ENCODE peak calls at places on chromosome X, in eight cellular contexts. One of them, this sample, is unnamed. For H3K27me3, the result is how much of the 10 kb centered on the place peaks cover.

GRCh38 chrX:54182194-54182863 is 725 bp downstream of the FAM120C start:
- DNase-seq in H9: peak
- DNase-seq in breast epithelium: peak
- DNase-seq in cardiac muscle cell: peak
- DNase-seq in CD4-positive, alpha-beta T cell: peak
- DNase-seq in IMR-90: no peak
- DNase-seq in ascending aorta: no peak
- DNase-seq in right atrium auricular region: peak
- DNase-seq in this sample: no peak

GRCh38 chrX:9456250-9457074 is 8.4 kb upstream of the TBL1X start:
- DNase-seq in H9: no peak
- DNase-seq in breast epithelium: no peak
- DNase-seq in cardiac muscle cell: no peak
- DNase-seq in CD4-positive, alpha-beta T cell: no peak
- DNase-seq in IMR-90: no peak
- DNase-seq in ascending aorta: no peak
- DNase-seq in right atrium auricular region: no peak
- DNase-seq in this sample: no peak

GRCh38 chrX:41906515-41907165 is 16.7 kb downstream of the CASK start:
- DNase-seq in H9: no peak
- DNase-seq in breast epithelium: no peak
- DNase-seq in cardiac muscle cell: peak
- DNase-seq in CD4-positive, alpha-beta T cell: no peak
- DNase-seq in IMR-90: no peak
- DNase-seq in ascending aorta: no peak
- DNase-seq in right atrium auricular region: no peak
- DNase-seq in this sample: no peak

GRCh38 chrX:107669885-107670628 is 41.7 kb downstream of the PRPS1 start:
- DNase-seq in H9: no peak
- DNase-seq in breast epithelium: no peak
- DNase-seq in cardiac muscle cell: no peak
- DNase-seq in CD4-positive, alpha-beta T cell: no peak
- DNase-seq in IMR-90: no peak
- DNase-seq in ascending aorta: no peak
- DNase-seq in right atrium auricular region: no peak
- DNase-seq in this sample: no peak

GRCh38 chrX:27890611-27891010 is 82.8 kb downstream of the MAGEB10 start:
- DNase-seq in H9: no peak
- DNase-seq in breast epithelium: no peak
- DNase-seq in cardiac muscle cell: peak
- DNase-seq in CD4-positive, alpha-beta T cell: no peak
- DNase-seq in IMR-90: peak
- DNase-seq in ascending aorta: no peak
- DNase-seq in right atrium auricular region: no peak
- DNase-seq in this sample: peak

GRCh38 chrX:69993494-69993893 is 56.2 kb downstream of the AWAT2 start:
- DNase-seq in H9: no peak
- DNase-seq in breast epithelium: no peak
- DNase-seq in cardiac muscle cell: no peak
- DNase-seq in CD4-positive, alpha-beta T cell: no peak
- DNase-seq in IMR-90: no peak
- DNase-seq in ascending aorta: no peak
- DNase-seq in right atrium auricular region: no peak
- DNase-seq in this sample: no peak

GRCh38 chrX:155993421-155993820 is 4.1 kb upstream of the IL9R start:
- DNase-seq in H9: no peak
- DNase-seq in breast epithelium: no peak
- DNase-seq in cardiac muscle cell: no peak
- DNase-seq in CD4-positive, alpha-beta T cell: no peak
- DNase-seq in IMR-90: no peak
- DNase-seq in ascending aorta: no peak
- DNase-seq in right atrium auricular region: no peak
- DNase-seq in this sample: no peak

GRCh38 chrX:130139474-130140201 is 26.0 kb downstream of the AIFM1 start:
- DNase-seq in H9: no peak
- DNase-seq in breast epithelium: no peak
- DNase-seq in cardiac muscle cell: peak
- DNase-seq in CD4-positive, alpha-beta T cell: no peak
- DNase-seq in IMR-90: no peak
- DNase-seq in ascending aorta: no peak
- DNase-seq in right atrium auricular region: no peak
- DNase-seq in this sample: no peak

GRCh38 chrX:68995386-68995779 is 166.6 kb downstream of the EFNB1 start:
- DNase-seq in H9: no peak
- DNase-seq in breast epithelium: no peak
- DNase-seq in cardiac muscle cell: no peak
- DNase-seq in CD4-positive, alpha-beta T cell: no peak
- DNase-seq in IMR-90: no peak
- DNase-seq in ascending aorta: no peak
- DNase-seq in right atrium auricular region: no peak
- DNase-seq in this sample: no peak

GRCh38 chrX:129772796-129773431 is 6.8 kb upstream of the SASH3 start:
- DNase-seq in H9: no peak
- DNase-seq in breast epithelium: peak
- DNase-seq in cardiac muscle cell: no peak
- DNase-seq in CD4-positive, alpha-beta T cell: peak
- DNase-seq in IMR-90: no peak
- DNase-seq in ascending aorta: peak
- DNase-seq in right atrium auricular region: peak
- DNase-seq in this sample: no peak

GRCh38 chrX:258291-259040 is 22.7 kb upstream of the PLCXD1 start:
- DNase-seq in H9: no peak
- DNase-seq in breast epithelium: no peak
- DNase-seq in cardiac muscle cell: no peak
- DNase-seq in CD4-positive, alpha-beta T cell: no peak
- DNase-seq in IMR-90: no peak
- DNase-seq in ascending aorta: no peak
- DNase-seq in right atrium auricular region: no peak
- DNase-seq in this sample: no peak

GRCh38 chrX:38081926-38082708 is 75.8 kb downstream of the SYTL5 start:
- DNase-seq in H9: no peak
- DNase-seq in breast epithelium: no peak
- DNase-seq in cardiac muscle cell: no peak
- DNase-seq in CD4-positive, alpha-beta T cell: no peak
- DNase-seq in IMR-90: no peak
- DNase-seq in ascending aorta: no peak
- DNase-seq in right atrium auricular region: no peak
- DNase-seq in this sample: no peak

GRCh38 chrX:13389501-13389900 is 69.6 kb upstream of the ATXN3L start:
- DNase-seq in H9: no peak
- DNase-seq in breast epithelium: no peak
- DNase-seq in cardiac muscle cell: no peak
- DNase-seq in CD4-positive, alpha-beta T cell: no peak
- DNase-seq in IMR-90: no peak
- DNase-seq in ascending aorta: no peak
- DNase-seq in right atrium auricular region: no peak
- DNase-seq in this sample: no peak

GRCh38 chrX:119155416-119156035 is 27.9 kb upstream of the KIAA1210 start:
- DNase-seq in H9: no peak
- DNase-seq in breast epithelium: no peak
- DNase-seq in cardiac muscle cell: peak
- DNase-seq in CD4-positive, alpha-beta T cell: no peak
- DNase-seq in IMR-90: peak
- DNase-seq in ascending aorta: no peak
- DNase-seq in right atrium auricular region: no peak
- DNase-seq in this sample: peak

GRCh38 chrX:71282514-71283408 is 674 bp upstream of the NONO start:
- DNase-seq in H9: no peak
- DNase-seq in breast epithelium: no peak
- DNase-seq in cardiac muscle cell: no peak
- DNase-seq in CD4-positive, alpha-beta T cell: peak
- DNase-seq in IMR-90: peak
- DNase-seq in ascending aorta: no peak
- DNase-seq in right atrium auricular region: no peak
- DNase-seq in this sample: peak

GRCh38 chrX:71998836-71999509 is 88.3 kb downstream of the NHSL2 start:
- DNase-seq in H9: peak
- DNase-seq in breast epithelium: no peak
- DNase-seq in cardiac muscle cell: peak
- DNase-seq in CD4-positive, alpha-beta T cell: no peak
- DNase-seq in IMR-90: no peak
- DNase-seq in ascending aorta: no peak
- DNase-seq in right atrium auricular region: no peak
- DNase-seq in this sample: no peak

GRCh38 chrX:136963973-136964372 is 69.8 kb downstream of the GPR101 start:
- DNase-seq in H9: no peak
- DNase-seq in breast epithelium: no peak
- DNase-seq in cardiac muscle cell: no peak
- DNase-seq in CD4-positive, alpha-beta T cell: no peak
- DNase-seq in IMR-90: no peak
- DNase-seq in ascending aorta: no peak
- DNase-seq in right atrium auricular region: no peak
- DNase-seq in this sample: no peak

GRCh38 chrX:120310861-120311631 is at the start of gene TMEM255A:
- DNase-seq in H9: peak
- DNase-seq in breast epithelium: no peak
- DNase-seq in cardiac muscle cell: peak
- DNase-seq in CD4-positive, alpha-beta T cell: no peak
- DNase-seq in IMR-90: no peak
- DNase-seq in ascending aorta: no peak
- DNase-seq in right atrium auricular region: no peak
- DNase-seq in this sample: no peak

GRCh38 chrX:9465380-9466114 is 689 bp downstream of the TBL1X start:
- DNase-seq in H9: no peak
- DNase-seq in breast epithelium: no peak
- DNase-seq in cardiac muscle cell: no peak
- DNase-seq in CD4-positive, alpha-beta T cell: peak
- DNase-seq in IMR-90: no peak
- DNase-seq in ascending aorta: no peak
- DNase-seq in right atrium auricular region: no peak
- DNase-seq in this sample: no peak

DNA sequence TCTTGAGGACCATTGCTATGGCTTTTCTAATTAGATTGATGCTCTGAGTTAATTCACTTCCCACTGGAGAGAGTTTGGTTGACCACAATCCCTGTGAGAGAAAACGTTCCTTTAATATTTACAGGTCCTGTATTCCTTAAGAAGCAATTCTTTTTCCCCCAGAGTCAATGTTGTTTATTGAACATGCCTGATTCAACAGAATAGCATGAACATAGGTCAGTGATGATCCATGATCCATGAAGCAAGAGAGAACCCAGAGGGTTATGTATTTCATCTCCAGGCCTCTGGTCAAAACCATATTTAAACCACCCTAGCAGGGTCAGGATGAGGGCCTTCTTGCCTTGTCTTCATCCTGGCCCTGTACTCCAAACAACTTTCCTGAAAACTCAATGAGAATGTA is 39.4 kb upstream of the EFHC2 start:
- DNase-seq in H9: no peak
- DNase-seq in breast epithelium: no peak
- DNase-seq in cardiac muscle cell: no peak
- DNase-seq in CD4-positive, alpha-beta T cell: no peak
- DNase-seq in IMR-90: peak
- DNase-seq in ascending aorta: no peak
- DNase-seq in right atrium auricular region: no peak
- DNase-seq in this sample: no peak
- H3K27me3 ChIP-seq in H9: under half
- H3K27me3 ChIP-seq in breast epithelium: under half
- H3K27me3 ChIP-seq in cardiac muscle cell: under half
- H3K27me3 ChIP-seq in CD4-positive, alpha-beta T cell: under half
- H3K27me3 ChIP-seq in IMR-90: under half
- H3K27me3 ChIP-seq in ascending aorta: under half
- H3K27me3 ChIP-seq in right atrium auricular region: under half
- H3K27me3 ChIP-seq in this sample: under half

GRCh38 chrX:3651272-3651671 is 62.2 kb downstream of the PRKX start:
- DNase-seq in H9: no peak
- DNase-seq in breast epithelium: no peak
- DNase-seq in cardiac muscle cell: peak
- DNase-seq in CD4-positive, alpha-beta T cell: no peak
- DNase-seq in IMR-90: peak
- DNase-seq in ascending aorta: no peak
- DNase-seq in right atrium auricular region: no peak
- DNase-seq in this sample: peak
- TF ChIP-seq CTCF in H9: peak
- TF ChIP-seq CTCF in breast epithelium: peak
- TF ChIP-seq CTCF in cardiac muscle cell: peak
- TF ChIP-seq CTCF in CD4-positive, alpha-beta T cell: peak
- TF ChIP-seq CTCF in IMR-90: peak
- TF ChIP-seq CTCF in ascending aorta: peak
- TF ChIP-seq CTCF in right atrium auricular region: no peak
- TF ChIP-seq CTCF in this sample: peak

DNA sequence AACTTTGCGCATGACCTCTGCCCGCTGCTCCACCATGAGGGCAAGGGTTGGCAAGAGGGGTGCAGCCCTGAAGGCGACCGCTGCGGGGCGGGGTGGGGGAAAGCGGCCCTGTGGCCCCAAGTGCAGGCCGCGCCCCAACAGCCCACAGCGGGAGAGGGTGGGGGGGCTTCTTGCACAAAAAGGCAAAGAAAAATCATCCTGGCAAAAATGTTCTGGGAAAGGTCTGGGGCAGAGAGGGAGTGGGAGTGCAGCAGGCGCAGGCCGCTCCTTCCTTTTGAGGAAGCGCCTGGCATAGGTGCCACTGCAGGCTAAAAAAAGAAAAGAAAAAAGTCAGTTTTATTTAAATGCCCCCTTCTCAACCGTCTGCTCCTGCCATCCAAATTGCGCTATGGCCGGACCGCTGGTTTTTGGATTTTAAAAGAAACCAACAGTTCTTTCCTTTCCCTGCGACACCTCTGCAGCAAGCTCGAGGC is 1.4 kb downstream of the ARX start:
- DNase-seq in H9: no peak
- DNase-seq in breast epithelium: no peak
- DNase-seq in cardiac muscle cell: no peak
- DNase-seq in CD4-positive, alpha-beta T cell: no peak
- DNase-seq in IMR-90: no peak
- DNase-seq in ascending aorta: no peak
- DNase-seq in right atrium auricular region: no peak
- DNase-seq in this sample: no peak
- H3K27me3 ChIP-seq in H9: half or more
- H3K27me3 ChIP-seq in breast epithelium: under half
- H3K27me3 ChIP-seq in cardiac muscle cell: half or more
- H3K27me3 ChIP-seq in CD4-positive, alpha-beta T cell: half or more
- H3K27me3 ChIP-seq in IMR-90: half or more
- H3K27me3 ChIP-seq in ascending aorta: under half
- H3K27me3 ChIP-seq in right atrium auricular region: under half
- H3K27me3 ChIP-seq in this sample: under half

GRCh38 chrX:134776844-134777370 is 118.6 kb upstream of the PLAC1 start:
- DNase-seq in H9: no peak
- DNase-seq in breast epithelium: no peak
- DNase-seq in cardiac muscle cell: no peak
- DNase-seq in CD4-positive, alpha-beta T cell: no peak
- DNase-seq in IMR-90: no peak
- DNase-seq in ascending aorta: no peak
- DNase-seq in right atrium auricular region: no peak
- DNase-seq in this sample: no peak

GRCh38 chrX:134780908-134781307 is 122.6 kb upstream of the PLAC1 start:
- DNase-seq in H9: no peak
- DNase-seq in breast epithelium: no peak
- DNase-seq in cardiac muscle cell: no peak
- DNase-seq in CD4-positive, alpha-beta T cell: no peak
- DNase-seq in IMR-90: no peak
- DNase-seq in ascending aorta: no peak
- DNase-seq in right atrium auricular region: no peak
- DNase-seq in this sample: no peak

DNA sequence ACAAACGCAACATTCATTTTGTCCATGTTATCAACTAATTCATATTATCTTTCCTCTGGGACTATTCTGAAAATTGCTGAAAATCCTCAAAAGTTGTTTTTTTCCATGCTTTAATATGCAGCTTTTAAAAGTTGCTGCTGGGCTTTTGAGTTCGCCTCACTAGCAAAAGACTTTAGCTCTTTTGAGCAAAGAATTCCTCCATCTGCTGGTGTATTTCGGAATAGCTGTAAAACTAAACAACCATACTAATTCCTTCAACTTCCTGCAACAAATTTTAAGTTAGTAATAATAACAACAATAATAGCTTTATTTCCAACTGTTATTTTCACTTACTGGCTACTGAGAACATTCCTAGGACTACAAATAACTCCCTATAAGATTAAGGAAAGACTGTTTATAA is 124.5 kb upstream of the PLAC1 start:
- DNase-seq in H9: no peak
- DNase-seq in breast epithelium: no peak
- DNase-seq in cardiac muscle cell: peak
- DNase-seq in CD4-positive, alpha-beta T cell: no peak
- DNase-seq in IMR-90: peak
- DNase-seq in ascending aorta: no peak
- DNase-seq in right atrium auricular region: no peak
- DNase-seq in this sample: peak
- TF ChIP-seq CTCF in H9: peak
- TF ChIP-seq CTCF in breast epithelium: peak
- TF ChIP-seq CTCF in cardiac muscle cell: peak
- TF ChIP-seq CTCF in CD4-positive, alpha-beta T cell: no peak
- TF ChIP-seq CTCF in IMR-90: peak
- TF ChIP-seq CTCF in ascending aorta: peak
- TF ChIP-seq CTCF in right atrium auricular region: no peak
- TF ChIP-seq CTCF in this sample: peak